ENCODE peak calls at places on chromosomes 13 and 19, in seven cellular contexts. H is transverse colon, C is ovary, V is tibial nerve, E is gastrocnemius medialis, R is right lobe of liver, K is upper lobe of left lung. W is an unnamed sample. For H3K27me3, the result is how much of the 10 kb centered on the place peaks cover.

GRCh38 chr13:63364159-63364558 is 1948.5 kb upstream of the PCDH20 start:
- DNase-seq in H (no peak), C (no peak), V (no peak), E (no peak), R (no peak), K (no peak), W (no peak)

GRCh38 chr19:3073931-3074595 is 11.8 kb upstream of the TLE5 start:
- DNase-seq in H (peak), C (peak), V (no peak), E (no peak), R (no peak), K (no peak), W (no peak)

GRCh38 chr13:62875118-62875640 is 1459.5 kb upstream of the PCDH20 start:
- DNase-seq in H (no peak), C (no peak), V (no peak), E (no peak), R (no peak), K (no peak), W (no peak)

GRCh38 chr13:44396963-44397580 is 23.4 kb downstream of the SERP2 start:
- DNase-seq in H (no peak), C (peak), V (no peak), E (no peak), R (peak), K (no peak), W (no peak)

GRCh38 chr13:40388617-40389016 is 277.8 kb downstream of the FOXO1 start:
- DNase-seq in H (peak), C (no peak), V (no peak), E (no peak), R (no peak), K (peak), W (no peak)

GRCh38 chr19:55432355-55432959 is 10.6 kb downstream of the SHISA7 start:
- DNase-seq in H (no peak), C (no peak), V (no peak), E (no peak), R (no peak), K (no peak), W (no peak)

GRCh38 chr13:83515267-83515666 is 367.0 kb downstream of the SLITRK1 start:
- DNase-seq in H (no peak), C (no peak), V (no peak), E (no peak), R (no peak), K (no peak), W (no peak)

GRCh38 chr13:41668130-41668757 is 210.9 kb downstream of the RGCC start:
- DNase-seq in H (peak), C (no peak), V (no peak), E (peak), R (peak), K (peak), W (peak)

GRCh38 chr19:32642771-32643170 is 32.2 kb downstream of the ANKRD27 start:
- DNase-seq in H (peak), C (no peak), V (no peak), E (no peak), R (no peak), K (no peak), W (no peak)

GRCh38 chr13:24905242-24905641 is 141.3 kb downstream of the RNF17 start:
- DNase-seq in H (no peak), C (no peak), V (no peak), E (no peak), R (no peak), K (no peak), W (no peak)

GRCh38 chr13:99322297-99323103 is 15.3 kb upstream of the GPR183 start:
- DNase-seq in H (no peak), C (no peak), V (no peak), E (no peak), R (no peak), K (no peak), W (no peak)

GRCh38 chr13:28583661-28584091 is 75.3 kb upstream of the POMP start:
- DNase-seq in H (no peak), C (no peak), V (no peak), E (no peak), R (no peak), K (no peak), W (no peak)

GRCh38 chr19:37655689-37656491 is 625 bp upstream of the ZFP30 start:
- DNase-seq in H (peak), C (peak), V (peak), E (peak), R (peak), K (peak), W (peak)

GRCh38 chr13:113670541-113670940 is 3.5 kb downstream of the GRK1 start:
- DNase-seq in H (peak), C (no peak), V (no peak), E (no peak), R (peak), K (no peak), W (no peak)

GRCh38 chr19:16226184-16226591 is 28.5 kb downstream of the AP1M1 start:
- DNase-seq in H (no peak), C (no peak), V (peak), E (no peak), R (peak), K (no peak), W (no peak)

GRCh38 chr19:11422163-11423068 is 3.3 kb upstream of the RGL3 start:
- DNase-seq in H (peak), C (peak), V (peak), E (peak), R (peak), K (peak), W (peak)

GRCh38 chr13:84903391-84903790 is 895.8 kb downstream of the SLITRK6 start:
- DNase-seq in H (no peak), C (no peak), V (no peak), E (no peak), R (no peak), K (no peak), W (no peak)

GRCh38 chr13:26971990-26972888 is 199.4 kb downstream of the USP12 start:
- DNase-seq in H (peak), C (no peak), V (no peak), E (no peak), R (peak), K (peak), W (no peak)

GRCh38 chr19:33552191-33552927 is 30.8 kb upstream of the PEPD start:
- DNase-seq in H (no peak), C (peak), V (no peak), E (no peak), R (no peak), K (no peak), W (no peak)

GRCh38 chr19:11238781-11239376 is 540 bp upstream of the ANGPTL8 start:
- DNase-seq in H (no peak), C (no peak), V (no peak), E (no peak), R (peak), K (no peak), W (no peak)

GRCh38 chr19:2867025-2867991 is at the start of gene ZNF556:
- DNase-seq in H (no peak), C (peak), V (no peak), E (peak), R (no peak), K (no peak), W (no peak)

GRCh38 chr13:44758595-44759221 is 182.6 kb upstream of the TSC22D1 start:
- DNase-seq in H (peak), C (no peak), V (no peak), E (no peak), R (no peak), K (no peak), W (peak)

GRCh38 chr19:10766681-10767201 is 48.9 kb downstream of the DNM2 start:
- DNase-seq in H (no peak), C (peak), V (no peak), E (no peak), R (no peak), K (no peak), W (no peak)

GRCh38 chr19:38513762-38514167 is 80.3 kb downstream of the RYR1 start:
- DNase-seq in H (no peak), C (no peak), V (no peak), E (no peak), R (no peak), K (no peak), W (no peak)

GRCh38 chr13:92913840-92914239 is 312.8 kb upstream of the GPC6 start:
- DNase-seq in H (no peak), C (no peak), V (no peak), E (no peak), R (no peak), K (no peak), W (no peak)

GRCh38 chr13:98206946-98207345 is 29.9 kb upstream of the RNF113B start:
- DNase-seq in H (no peak), C (no peak), V (no peak), E (no peak), R (no peak), K (no peak), W (peak)

GRCh38 chr13:112073245-112074138 is 6.5 kb downstream of the SOX1 start:
- DNase-seq in H (no peak), C (no peak), V (no peak), E (no peak), R (no peak), K (no peak), W (no peak)

GRCh38 chr13:76812971-76813691 is 73.1 kb downstream of the KCTD12 start:
- DNase-seq in H (no peak), C (no peak), V (peak), E (peak), R (no peak), K (no peak), W (no peak)

GRCh38 chr13:40152145-40152544 is 496.7 kb downstream of the COG6 start:
- DNase-seq in H (no peak), C (no peak), V (no peak), E (no peak), R (no peak), K (no peak), W (no peak)

GRCh38 chr13:24187185-24187584 is 26.7 kb downstream of the SPATA13 start:
- DNase-seq in H (no peak), C (no peak), V (no peak), E (no peak), R (no peak), K (no peak), W (no peak)

GRCh38 chr13:35987572-35988513 is 143.3 kb downstream of the DCLK1 start:
- DNase-seq in H (no peak), C (no peak), V (no peak), E (peak), R (peak), K (peak), W (no peak)

GRCh38 chr13:93673885-93674284 is 447.3 kb downstream of the GPC6 start:
- DNase-seq in H (no peak), C (no peak), V (no peak), E (no peak), R (no peak), K (no peak), W (no peak)

GRCh38 chr13:72852207-72852606 is 70.3 kb downstream of the PIBF1 start:
- DNase-seq in H (no peak), C (no peak), V (no peak), E (no peak), R (peak), K (no peak), W (no peak)

GRCh38 chr19:4594199-4594598 is 34.7 kb upstream of the SEMA6B start:
- DNase-seq in H (no peak), C (no peak), V (no peak), E (no peak), R (no peak), K (no peak), W (no peak)

GRCh38 chr19:16266586-16266942 is 58.1 kb upstream of the KLF2 start:
- DNase-seq in H (no peak), C (no peak), V (no peak), E (no peak), R (no peak), K (no peak), W (no peak)

GRCh38 chr19:48920949-48921348 is 12.6 kb upstream of the DHDH start:
- DNase-seq in H (no peak), C (no peak), V (no peak), E (no peak), R (no peak), K (no peak), W (no peak)

GRCh38 chr13:110388141-110388943 is 81.3 kb downstream of the COL4A2 start:
- DNase-seq in H (peak), C (peak), V (no peak), E (no peak), R (no peak), K (peak), W (peak)
- TF ChIP-seq POLR2A in H (no peak), C (no peak), V (no peak), E (no peak), R (no peak), K (no peak), W (no peak)

DNA sequence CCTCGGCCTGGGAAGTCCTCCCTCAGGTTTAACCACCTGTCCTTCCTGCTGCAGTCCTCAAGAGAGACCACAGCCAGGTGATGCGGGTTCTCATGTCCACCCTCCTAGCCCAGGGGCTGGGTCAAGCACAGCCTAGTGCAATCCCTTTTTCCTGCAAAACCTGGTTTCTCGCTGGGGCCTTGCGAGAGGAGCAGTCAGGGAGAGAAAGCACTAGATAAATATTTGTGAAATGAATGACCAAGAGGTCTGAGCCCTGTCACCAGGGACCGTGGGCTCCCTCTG is 2.3 kb downstream of the SLC8A2 start:
- DNase-seq in H (no peak), C (no peak), V (no peak), E (no peak), R (no peak), K (no peak), W (no peak)
- H3K27me3 ChIP-seq in H (half or more), C (under half), V (half or more), E (under half), R (under half), K (under half), W (under half)

DNA sequence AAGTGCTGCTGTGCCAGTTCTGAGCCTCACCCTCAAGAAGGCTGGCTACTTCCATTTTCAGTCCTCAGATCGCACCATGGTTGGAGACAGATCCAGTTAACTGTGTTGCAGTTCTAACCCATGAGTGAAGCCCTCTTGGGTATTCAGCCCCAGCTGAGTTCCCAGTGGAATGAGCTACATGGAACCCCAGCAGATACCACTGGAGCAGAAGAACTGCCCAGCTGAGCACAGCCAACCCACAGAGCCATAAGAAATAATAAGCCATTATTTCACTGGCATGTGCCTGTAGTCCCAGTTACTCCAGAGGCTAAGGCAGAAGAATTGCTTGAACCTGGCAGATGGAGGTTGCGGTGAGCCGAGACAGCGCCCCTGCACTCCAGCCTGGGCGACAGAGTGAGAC is 59.9 kb downstream of the LATS2 start:
- DNase-seq in H (no peak), C (no peak), V (no peak), E (no peak), R (no peak), K (peak), W (no peak)
- TF ChIP-seq POLR2A in H (no peak), C (no peak), V (no peak), E (no peak), R (no peak), K (no peak), W (no peak)

GRCh38 chr19:50647879-50648615 is 1.2 kb upstream of the C19orf81 start:
- DNase-seq in H (no peak), C (no peak), V (no peak), E (no peak), R (no peak), K (no peak), W (no peak)

GRCh38 chr19:50648659-50649058 is 586 bp upstream of the C19orf81 start:
- DNase-seq in H (no peak), C (no peak), V (no peak), E (no peak), R (no peak), K (no peak), W (no peak)

GRCh38 chr19:50644315-50644915 is 4.7 kb upstream of the SYT3 start:
- DNase-seq in H (no peak), C (no peak), V (no peak), E (no peak), R (no peak), K (no peak), W (no peak)

GRCh38 chr19:50645107-50645506 is 4.1 kb upstream of the C19orf81 start:
- DNase-seq in H (no peak), C (no peak), V (no peak), E (no peak), R (no peak), K (no peak), W (no peak)

GRCh38 chr19:50646074-50646807 is 3.0 kb upstream of the C19orf81 start:
- DNase-seq in H (no peak), C (no peak), V (no peak), E (no peak), R (no peak), K (no peak), W (no peak)
- H3K27me3 ChIP-seq in H (under half), C (under half), V (under half), E (under half), R (under half), K (under half), W (under half)

W was measured in prostate gland.